ENCODE peak calls at places on chromosomes 1 and 21, in seven cellular contexts. L, H, P, K, Z, F and U are unnamed samples.

GRCh38 chr1:99737016-99737415 is 29.4 kb downstream of the FRRS1 start:
- DNase-seq in H (peak), Z (no peak), F (no peak), L (no peak), P (no peak), K (peak), U (no peak)

GRCh38 chr1:29258974-29259801 is 22.9 kb downstream of the PTPRU start:
- DNase-seq in L (no peak), H (no peak), Z (no peak), K (peak), F (no peak), P (no peak), U (no peak)

GRCh38 chr1:180503274-180503862 is 991 bp upstream of the ACBD6 start:
- DNase-seq in L (no peak), H (no peak), Z (no peak), K (no peak), P (no peak), F (no peak), U (no peak)

GRCh38 chr1:11151134-11151533 is 38.0 kb upstream of the ANGPTL7 start:
- DNase-seq in H (no peak), K (no peak), F (no peak), L (no peak), Z (no peak), P (no peak), U (no peak)

GRCh38 chr1:6202256-6202655 is 2.9 kb upstream of the RPL22 start:
- DNase-seq in F (no peak), H (no peak), K (no peak), Z (no peak), P (no peak), L (no peak), U (no peak)

GRCh38 chr1:30111431-30111830 is 612.0 kb downstream of the MATN1 start:
- DNase-seq in H (peak), P (no peak), K (peak), Z (peak), F (peak), L (peak), U (no peak)

GRCh38 chr1:94832446-94832845 is 12.3 kb downstream of the SLC44A3 start:
- DNase-seq in H (no peak), P (no peak), F (no peak), K (no peak), L (no peak), Z (no peak), U (no peak)

GRCh38 chr1:42335809-42336518 is 929 bp upstream of the FOXJ3 start:
- DNase-seq in F (peak), H (no peak), K (no peak), P (no peak), Z (no peak), L (no peak), U (no peak)

GRCh38 chr1:188164459-188164858 is 1335.7 kb downstream of the PLA2G4A start:
- DNase-seq in L (no peak), H (no peak), K (no peak), Z (no peak), P (no peak), F (no peak), U (no peak)

GRCh38 chr1:160625725-160626498 is 20.9 kb downstream of the SLAMF1 start:
- DNase-seq in P (no peak), Z (no peak), K (no peak), L (no peak), F (no peak), H (no peak), U (peak)

GRCh38 chr1:30809514-30810263 is 52.1 kb upstream of the LAPTM5 start:
- DNase-seq in H (no peak), K (no peak), F (no peak), L (no peak), Z (no peak), P (peak), U (no peak)

GRCh38 chr21:24123785-24124184 is 1483.5 kb downstream of the MRPL39 start:
- DNase-seq in K (no peak), L (no peak), Z (no peak), P (no peak), F (no peak), H (no peak), U (no peak)

DNA sequence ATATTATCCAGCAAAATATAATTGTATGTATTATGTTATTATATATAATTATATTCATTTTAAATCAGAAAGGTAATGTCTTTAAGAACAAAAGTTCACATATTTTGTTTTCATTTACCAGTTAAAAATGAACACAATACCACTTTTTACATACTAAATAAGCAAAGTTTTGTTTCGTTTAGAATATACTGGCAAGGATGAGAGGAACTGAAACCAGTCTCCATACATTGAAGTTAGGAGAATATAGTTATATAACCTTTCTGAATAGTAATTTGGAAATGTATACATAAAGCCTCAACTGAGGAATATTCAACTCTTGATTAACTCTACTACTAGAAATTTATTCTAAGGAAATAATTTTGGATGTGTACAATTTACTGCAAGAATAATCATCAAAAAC is 110.5 kb downstream of the ZNF644 start:
- DNase-seq in P (no peak), K (no peak), F (no peak), L (no peak), H (no peak), Z (no peak), U (no peak)
- TF ChIP-seq POLR2AphosphoS5 in P (no peak), K (no peak), F (no peak), L (no peak), H (no peak), Z (no peak), U (no peak)

GRCh38 chr1:211985556-211986264 is 49.6 kb downstream of the INTS7 start:
- DNase-seq in F (no peak), K (no peak), P (no peak), H (no peak), L (no peak), Z (no peak), U (no peak)
- TF ChIP-seq POLR2AphosphoS5 in F (no peak), K (no peak), P (no peak), H (no peak), L (peak), Z (no peak), U (no peak)

DNA sequence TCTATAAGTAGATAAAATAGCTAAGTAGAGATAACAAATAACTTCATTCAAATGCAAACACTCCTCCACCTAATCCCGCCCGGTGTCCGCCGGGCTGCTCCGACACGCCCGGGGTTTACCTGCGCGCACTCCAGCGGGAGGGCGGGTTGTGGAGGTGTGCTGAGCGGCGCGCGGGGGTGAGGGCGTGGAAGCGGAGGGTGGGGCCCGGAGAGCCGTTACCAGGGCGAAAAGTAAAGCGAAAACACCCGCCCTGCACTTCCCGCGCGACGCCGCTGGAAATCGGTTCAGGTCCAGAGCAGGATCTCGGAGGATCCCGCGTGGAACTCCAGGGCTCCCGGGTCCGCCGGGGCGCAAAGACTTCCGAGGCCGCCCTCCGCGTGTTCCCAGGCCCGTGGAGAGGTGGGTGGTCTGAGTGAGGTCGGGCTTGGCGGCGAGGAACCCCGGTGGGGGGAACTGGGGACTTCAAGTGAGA is 1.8 kb upstream of the ATF3 start:
- DNase-seq in P (peak), Z (no peak), L (peak), H (no peak), K (peak), F (peak), U (no peak)
- TF ChIP-seq POLR2AphosphoS5 in P (peak), Z (peak), L (no peak), H (no peak), K (no peak), F (peak), U (peak)

GRCh38 chr21:15840406-15840805 is 110.6 kb downstream of the USP25 start:
- DNase-seq in L (no peak), Z (no peak), P (no peak), K (no peak), F (no peak), H (no peak), U (no peak)

GRCh38 chr21:15839026-15839425 is 109.2 kb downstream of the USP25 start:
- DNase-seq in P (no peak), Z (no peak), K (no peak), H (no peak), L (no peak), F (no peak), U (no peak)

GRCh38 chr21:15839601-15840000 is 109.8 kb downstream of the USP25 start:
- DNase-seq in F (no peak), K (no peak), H (no peak), Z (no peak), P (no peak), L (no peak), U (no peak)

GRCh38 chr21:15841856-15842564 is 112.2 kb downstream of the USP25 start:
- DNase-seq in P (no peak), F (no peak), Z (no peak), K (no peak), L (no peak), H (no peak), U (no peak)

GRCh38 chr21:15837603-15838002 is 107.8 kb downstream of the USP25 start:
- DNase-seq in Z (no peak), K (no peak), L (no peak), P (no peak), H (no peak), F (no peak), U (no peak)
- TF ChIP-seq POLR2AphosphoS5 in Z (no peak), K (no peak), L (no peak), P (no peak), H (no peak), F (no peak), U (peak)

GRCh38 chr21:42392731-42393442 is 3.0 kb downstream of the TMPRSS3 start:
- DNase-seq in K (no peak), H (no peak), P (no peak), F (no peak), Z (no peak), L (no peak), U (no peak)
- TF ChIP-seq POLR2AphosphoS5 in K (no peak), H (no peak), P (no peak), F (no peak), Z (no peak), L (peak), U (no peak)

GRCh38 chr21:45351526-45352275 is 53.3 kb upstream of the COL18A1 start:
- DNase-seq in K (no peak), F (no peak), L (no peak), H (no peak), P (no peak), Z (no peak), U (no peak)

GRCh38 chr21:45352621-45353125 is 52.3 kb upstream of the COL18A1 start:
- DNase-seq in P (no peak), F (no peak), K (no peak), L (no peak), Z (no peak), H (no peak), U (no peak)

GRCh38 chr21:45354970-45355369 is 50.0 kb upstream of the COL18A1 start:
- DNase-seq in F (no peak), H (no peak), K (no peak), L (no peak), Z (no peak), P (no peak), U (no peak)

GRCh38 chr21:45351061-45351460 is 53.9 kb upstream of the COL18A1 start:
- DNase-seq in K (no peak), F (no peak), P (no peak), H (no peak), Z (no peak), L (no peak), U (no peak)

GRCh38 chr21:45353200-45353599 is 51.8 kb upstream of the COL18A1 start:
- DNase-seq in K (no peak), L (no peak), H (no peak), P (no peak), F (no peak), Z (no peak), U (no peak)
- TF ChIP-seq POLR2AphosphoS5 in K (no peak), L (no peak), H (no peak), P (no peak), F (no peak), Z (no peak), U (no peak)

GRCh38 chr1:16146888-16147614 is 8.8 kb downstream of the EPHA2 start:
- DNase-seq in F (no peak), P (no peak), H (no peak), K (no peak), Z (no peak), L (no peak), U (no peak)

GRCh38 chr1:16144325-16145029 is 11.4 kb downstream of the EPHA2 start:
- DNase-seq in L (no peak), Z (no peak), H (no peak), F (no peak), P (no peak), K (no peak), U (no peak)

GRCh38 chr1:16145988-16146887 is 9.6 kb downstream of the EPHA2 start:
- DNase-seq in P (peak), K (peak), H (no peak), F (peak), L (peak), Z (peak), U (no peak)

GRCh38 chr1:16143566-16144324 is 12.1 kb downstream of the EPHA2 start:
- DNase-seq in Z (no peak), P (no peak), F (peak), H (peak), K (no peak), L (no peak), U (no peak)

DNA sequence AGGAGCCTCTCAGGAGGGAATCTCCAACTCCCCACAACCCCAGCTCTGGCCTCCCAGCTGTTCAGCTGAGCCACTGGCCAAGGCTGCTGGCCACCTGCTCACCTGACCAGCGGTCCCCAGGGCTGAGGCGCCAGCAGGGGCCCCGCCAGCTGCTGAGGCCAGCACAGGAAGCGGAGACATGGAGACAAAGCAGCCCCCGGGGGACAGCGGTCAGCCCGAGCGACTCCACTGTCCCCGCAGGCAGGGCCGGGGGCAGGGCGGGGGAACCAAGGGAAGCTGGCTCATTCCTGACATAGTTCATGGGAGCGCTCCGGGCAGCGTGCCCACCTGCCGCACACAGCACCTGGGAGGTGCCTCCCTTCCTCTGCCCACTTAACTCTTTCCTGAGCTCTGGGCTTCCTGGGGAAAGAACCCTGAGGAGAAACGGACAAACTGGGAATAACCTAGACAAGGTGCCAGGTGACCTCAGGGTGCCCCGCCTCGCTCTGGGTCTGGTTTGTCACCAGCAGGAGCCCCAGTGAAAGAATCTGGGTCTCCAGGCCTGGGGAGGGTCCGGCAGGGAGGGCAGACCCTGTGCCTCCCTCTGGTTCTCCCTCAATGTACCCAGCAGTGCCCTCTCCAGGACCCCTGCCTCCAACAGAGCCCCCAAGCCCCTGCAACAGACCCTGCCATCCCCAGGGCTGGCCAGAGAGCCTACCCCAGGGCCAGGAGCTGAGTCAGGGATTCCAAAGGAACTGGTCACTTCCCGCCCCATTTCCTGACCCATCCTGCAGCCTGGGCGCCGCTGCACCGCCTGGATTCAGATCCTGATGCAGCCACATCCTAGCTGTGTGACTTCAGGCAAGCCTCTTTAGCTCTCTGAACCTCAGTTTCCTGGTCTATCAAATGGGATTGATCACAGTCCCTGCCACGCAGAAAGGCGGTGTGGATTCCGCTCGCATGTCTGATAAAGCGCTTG is 10.6 kb downstream of the EPHA2 start:
- DNase-seq in P (peak), Z (no peak), K (peak), F (peak), L (no peak), H (peak), U (no peak)
- TF ChIP-seq POLR2AphosphoS5 in P (peak), Z (no peak), K (no peak), F (peak), L (no peak), H (peak), U (peak)

GRCh38 chr21:26846036-26846931 is 1.1 kb upstream of the ADAMTS1 start:
- DNase-seq in P (peak), L (no peak), H (no peak), F (peak), K (peak), Z (no peak), U (no peak)
- TF ChIP-seq POLR2AphosphoS5 in P (peak), L (no peak), H (no peak), F (peak), K (peak), Z (no peak), U (peak)